ENCODE peak calls at places on chromosomes 1 and 21, in seven cellular contexts. T is NCI-H82; W is AG09309; D is AG08395; J is activated CD4-positive, alpha-beta T cell treated with anti-CD3 and anti-CD28 coated beads, Interleukin-2, amount 10 ng/mL, durations not matched to agents 7 days and 5 days; I is SHP77; X is body of pancreas. Z is an unnamed sample.
A peak's percentile ranks its signal among the peaks of the same experiment; 100 is the strongest.

GRCh38 chr1:162021124-162021523 is 2.5 kb downstream of the OLFML2B start:
- DNase-seq in J (no peak), I (no peak), T (no peak), X (no peak), W (no peak), D (no peak), Z (no peak)

GRCh38 chr21:43893536-43894205 is 28.6 kb downstream of the AGPAT3 start:
- DNase-seq in T (no peak), J (peak; percentile 23), X (no peak), D (no peak), I (no peak), W (no peak), Z (no peak)

GRCh38 chr1:235601087-235601486 is 48.5 kb downstream of the GNG4 start:
- DNase-seq in J (peak; percentile 29), W (no peak), X (peak; percentile 13), D (no peak), I (peak; percentile 26), T (peak; percentile 81), Z (no peak)

GRCh38 chr1:67766117-67766978 is 66.9 kb downstream of the GNG12 start:
- DNase-seq in J (peak; percentile 57), D (peak; percentile 80), W (no peak), X (peak; percentile 29), T (peak; percentile 80), I (peak; percentile 4), Z (peak; percentile 72)

GRCh38 chr1:53038565-53038964 is 23.4 kb upstream of the PODN start:
- DNase-seq in W (no peak), T (no peak), X (no peak), J (no peak), I (no peak), D (no peak), Z (no peak)

GRCh38 chr1:61005572-61006386 is 76.6 kb upstream of the NFIA start:
- DNase-seq in X (no peak), I (no peak), D (no peak), J (no peak), W (no peak), T (no peak), Z (peak; percentile 5)

GRCh38 chr1:214439352-214440119 is 111.9 kb downstream of the PTPN14 start:
- DNase-seq in D (no peak), T (peak; percentile 71), W (no peak), X (peak; percentile 71), J (peak; percentile 41), I (peak; percentile 92), Z (no peak)

GRCh38 chr1:72288886-72289285 is 6.5 kb upstream of the NEGR1 start:
- DNase-seq in D (no peak), T (no peak), I (no peak), W (no peak), X (no peak), J (no peak), Z (no peak)

GRCh38 chr1:153494976-153495535 is 34.6 kb upstream of the S100A7 start:
- DNase-seq in W (no peak), J (peak; percentile 82), X (peak; percentile 70), T (peak; percentile 97), D (peak; percentile 60), I (peak; percentile 83), Z (peak; percentile 40)

GRCh38 chr1:65949230-65949626 is 156.5 kb downstream of the PDE4B start:
- DNase-seq in I (no peak), X (no peak), W (no peak), D (no peak), J (no peak), T (no peak), Z (no peak)

GRCh38 chr21:46079357-46080170 is 18.3 kb upstream of the COL6A2 start:
- DNase-seq in I (no peak), T (no peak), J (no peak), D (peak; percentile 91), X (peak; percentile 9), W (peak; percentile 94), Z (no peak)

Z was measured in midbrain.